ENCODE peak calls at places on chromosomes 7 and 10, in four cellular contexts. One of them, this sample, is unnamed.

GRCh38 chr10:75418287-75418686 is 13.1 kb upstream of the LRMDA start:
- DNase-seq in germinal center: no peak
- DNase-seq in stimulated activated naive B cell treated with anti-CD40 and anti-IgM and Interleukin-4, amounts not matched to agents 10 μg/mL and 1 μg/mL and 100 μg/mL, for 72 hours: no peak
- DNase-seq in AML-193: no peak
- DNase-seq in this sample: no peak

GRCh38 chr10:110425684-110426293 is 71.9 kb upstream of the DUSP5 start:
- DNase-seq in germinal center: no peak
- DNase-seq in stimulated activated naive B cell treated with anti-CD40 and anti-IgM and Interleukin-4, amounts not matched to agents 10 μg/mL and 1 μg/mL and 100 μg/mL, for 72 hours: peak
- DNase-seq in AML-193: no peak
- DNase-seq in this sample: peak

GRCh38 chr7:123198668-123199652 is 809 bp downstream of the SLC13A1 start:
- DNase-seq in germinal center: no peak
- DNase-seq in stimulated activated naive B cell treated with anti-CD40 and anti-IgM and Interleukin-4, amounts not matched to agents 10 μg/mL and 1 μg/mL and 100 μg/mL, for 72 hours: no peak
- DNase-seq in AML-193: no peak
- DNase-seq in this sample: no peak

GRCh38 chr10:103458720-103459119 is at the start of gene CALHM1:
- DNase-seq in germinal center: peak
- DNase-seq in stimulated activated naive B cell treated with anti-CD40 and anti-IgM and Interleukin-4, amounts not matched to agents 10 μg/mL and 1 μg/mL and 100 μg/mL, for 72 hours: no peak
- DNase-seq in AML-193: no peak
- DNase-seq in this sample: peak

GRCh38 chr7:82562716-82563404 is 119.3 kb upstream of the CACNA2D1 start:
- DNase-seq in germinal center: no peak
- DNase-seq in stimulated activated naive B cell treated with anti-CD40 and anti-IgM and Interleukin-4, amounts not matched to agents 10 μg/mL and 1 μg/mL and 100 μg/mL, for 72 hours: no peak
- DNase-seq in AML-193: no peak
- DNase-seq in this sample: no peak

GRCh38 chr7:129951076-129952011 is 1.4 kb downstream of the UBE2H start:
- DNase-seq in germinal center: peak
- DNase-seq in stimulated activated naive B cell treated with anti-CD40 and anti-IgM and Interleukin-4, amounts not matched to agents 10 μg/mL and 1 μg/mL and 100 μg/mL, for 72 hours: no peak
- DNase-seq in AML-193: no peak
- DNase-seq in this sample: no peak

GRCh38 chr10:47095848-47096612 is 184.8 kb downstream of the PTPN20 start:
- DNase-seq in germinal center: no peak
- DNase-seq in stimulated activated naive B cell treated with anti-CD40 and anti-IgM and Interleukin-4, amounts not matched to agents 10 μg/mL and 1 μg/mL and 100 μg/mL, for 72 hours: no peak
- DNase-seq in AML-193: no peak
- DNase-seq in this sample: no peak

GRCh38 chr7:42624471-42624870 is 287.4 kb downstream of the C7orf25 start:
- DNase-seq in germinal center: no peak
- DNase-seq in stimulated activated naive B cell treated with anti-CD40 and anti-IgM and Interleukin-4, amounts not matched to agents 10 μg/mL and 1 μg/mL and 100 μg/mL, for 72 hours: no peak
- DNase-seq in AML-193: no peak
- DNase-seq in this sample: no peak

GRCh38 chr7:94183289-94183749 is 179.2 kb upstream of the BET1 start:
- DNase-seq in germinal center: no peak
- DNase-seq in stimulated activated naive B cell treated with anti-CD40 and anti-IgM and Interleukin-4, amounts not matched to agents 10 μg/mL and 1 μg/mL and 100 μg/mL, for 72 hours: no peak
- DNase-seq in AML-193: no peak
- DNase-seq in this sample: no peak

GRCh38 chr10:72173267-72173634 is 42.6 kb upstream of the ANAPC16 start:
- DNase-seq in germinal center: no peak
- DNase-seq in stimulated activated naive B cell treated with anti-CD40 and anti-IgM and Interleukin-4, amounts not matched to agents 10 μg/mL and 1 μg/mL and 100 μg/mL, for 72 hours: no peak
- DNase-seq in AML-193: no peak
- DNase-seq in this sample: no peak

GRCh38 chr10:99698504-99699080 is 33.3 kb downstream of the COX15 start:
- DNase-seq in germinal center: no peak
- DNase-seq in stimulated activated naive B cell treated with anti-CD40 and anti-IgM and Interleukin-4, amounts not matched to agents 10 μg/mL and 1 μg/mL and 100 μg/mL, for 72 hours: no peak
- DNase-seq in AML-193: no peak
- DNase-seq in this sample: no peak

GRCh38 chr7:471866-472639 is 47.6 kb downstream of the PDGFA start:
- DNase-seq in germinal center: no peak
- DNase-seq in stimulated activated naive B cell treated with anti-CD40 and anti-IgM and Interleukin-4, amounts not matched to agents 10 μg/mL and 1 μg/mL and 100 μg/mL, for 72 hours: no peak
- DNase-seq in AML-193: no peak
- DNase-seq in this sample: no peak

GRCh38 chr7:1725199-1725701 is 55.2 kb downstream of the ELFN1 start:
- DNase-seq in germinal center: no peak
- DNase-seq in stimulated activated naive B cell treated with anti-CD40 and anti-IgM and Interleukin-4, amounts not matched to agents 10 μg/mL and 1 μg/mL and 100 μg/mL, for 72 hours: no peak
- DNase-seq in AML-193: no peak
- DNase-seq in this sample: no peak

GRCh38 chr7:85156661-85157213 is 30.1 kb downstream of the SEMA3D start:
- DNase-seq in germinal center: no peak
- DNase-seq in stimulated activated naive B cell treated with anti-CD40 and anti-IgM and Interleukin-4, amounts not matched to agents 10 μg/mL and 1 μg/mL and 100 μg/mL, for 72 hours: no peak
- DNase-seq in AML-193: no peak
- DNase-seq in this sample: no peak

GRCh38 chr10:6035101-6035834 is 26.9 kb downstream of the IL2RA start:
- DNase-seq in germinal center: no peak
- DNase-seq in stimulated activated naive B cell treated with anti-CD40 and anti-IgM and Interleukin-4, amounts not matched to agents 10 μg/mL and 1 μg/mL and 100 μg/mL, for 72 hours: no peak
- DNase-seq in AML-193: no peak
- DNase-seq in this sample: no peak

GRCh38 chr10:71868192-71868697 is 17.2 kb upstream of the PSAP start:
- DNase-seq in germinal center: no peak
- DNase-seq in stimulated activated naive B cell treated with anti-CD40 and anti-IgM and Interleukin-4, amounts not matched to agents 10 μg/mL and 1 μg/mL and 100 μg/mL, for 72 hours: no peak
- DNase-seq in AML-193: no peak
- DNase-seq in this sample: peak

GRCh38 chr7:21767300-21767900 is 178.3 kb downstream of the CDCA7L start:
- DNase-seq in germinal center: peak
- DNase-seq in stimulated activated naive B cell treated with anti-CD40 and anti-IgM and Interleukin-4, amounts not matched to agents 10 μg/mL and 1 μg/mL and 100 μg/mL, for 72 hours: peak
- DNase-seq in AML-193: peak
- DNase-seq in this sample: peak

GRCh38 chr7:114152314-114152938 is 233.6 kb upstream of the PPP1R3A start:
- DNase-seq in germinal center: no peak
- DNase-seq in stimulated activated naive B cell treated with anti-CD40 and anti-IgM and Interleukin-4, amounts not matched to agents 10 μg/mL and 1 μg/mL and 100 μg/mL, for 72 hours: no peak
- DNase-seq in AML-193: no peak
- DNase-seq in this sample: no peak

GRCh38 chr7:54967384-54967783 is 51.4 kb upstream of the EGFR start:
- DNase-seq in germinal center: no peak
- DNase-seq in stimulated activated naive B cell treated with anti-CD40 and anti-IgM and Interleukin-4, amounts not matched to agents 10 μg/mL and 1 μg/mL and 100 μg/mL, for 72 hours: no peak
- DNase-seq in AML-193: no peak
- DNase-seq in this sample: no peak

GRCh38 chr10:6456067-6456466 is 124.0 kb downstream of the PRKCQ start:
- DNase-seq in germinal center: no peak
- DNase-seq in stimulated activated naive B cell treated with anti-CD40 and anti-IgM and Interleukin-4, amounts not matched to agents 10 μg/mL and 1 μg/mL and 100 μg/mL, for 72 hours: no peak
- DNase-seq in AML-193: no peak
- DNase-seq in this sample: no peak

GRCh38 chr7:69699949-69700715 is 101.9 kb downstream of the AUTS2 start:
- DNase-seq in germinal center: no peak
- DNase-seq in stimulated activated naive B cell treated with anti-CD40 and anti-IgM and Interleukin-4, amounts not matched to agents 10 μg/mL and 1 μg/mL and 100 μg/mL, for 72 hours: no peak
- DNase-seq in AML-193: no peak
- DNase-seq in this sample: no peak

GRCh38 chr7:80537091-80537490 is 25.2 kb upstream of the GNAT3 start:
- DNase-seq in germinal center: no peak
- DNase-seq in stimulated activated naive B cell treated with anti-CD40 and anti-IgM and Interleukin-4, amounts not matched to agents 10 μg/mL and 1 μg/mL and 100 μg/mL, for 72 hours: no peak
- DNase-seq in AML-193: no peak
- DNase-seq in this sample: no peak

GRCh38 chr10:70440296-70441160 is 953 bp downstream of the NODAL start:
- DNase-seq in germinal center: no peak
- DNase-seq in stimulated activated naive B cell treated with anti-CD40 and anti-IgM and Interleukin-4, amounts not matched to agents 10 μg/mL and 1 μg/mL and 100 μg/mL, for 72 hours: no peak
- DNase-seq in AML-193: no peak
- DNase-seq in this sample: no peak

GRCh38 chr10:81928119-81928518 is 53.1 kb downstream of the NRG3 start:
- DNase-seq in germinal center: no peak
- DNase-seq in stimulated activated naive B cell treated with anti-CD40 and anti-IgM and Interleukin-4, amounts not matched to agents 10 μg/mL and 1 μg/mL and 100 μg/mL, for 72 hours: no peak
- DNase-seq in AML-193: no peak
- DNase-seq in this sample: no peak

GRCh38 chr10:28254290-28254985 is 48.4 kb downstream of the MPP7 start:
- DNase-seq in germinal center: no peak
- DNase-seq in stimulated activated naive B cell treated with anti-CD40 and anti-IgM and Interleukin-4, amounts not matched to agents 10 μg/mL and 1 μg/mL and 100 μg/mL, for 72 hours: no peak
- DNase-seq in AML-193: no peak
- DNase-seq in this sample: no peak

GRCh38 chr7:130481898-130482297 is 10.0 kb upstream of the MEST start:
- DNase-seq in germinal center: no peak
- DNase-seq in stimulated activated naive B cell treated with anti-CD40 and anti-IgM and Interleukin-4, amounts not matched to agents 10 μg/mL and 1 μg/mL and 100 μg/mL, for 72 hours: no peak
- DNase-seq in AML-193: no peak
- DNase-seq in this sample: no peak

GRCh38 chr7:157719705-157720655 is 383.2 kb downstream of the DNAJB6 start:
- DNase-seq in germinal center: no peak
- DNase-seq in stimulated activated naive B cell treated with anti-CD40 and anti-IgM and Interleukin-4, amounts not matched to agents 10 μg/mL and 1 μg/mL and 100 μg/mL, for 72 hours: no peak
- DNase-seq in AML-193: no peak
- DNase-seq in this sample: no peak

GRCh38 chr7:37395618-37396259 is 52.9 kb downstream of the ELMO1 start:
- DNase-seq in germinal center: no peak
- DNase-seq in stimulated activated naive B cell treated with anti-CD40 and anti-IgM and Interleukin-4, amounts not matched to agents 10 μg/mL and 1 μg/mL and 100 μg/mL, for 72 hours: no peak
- DNase-seq in AML-193: no peak
- DNase-seq in this sample: no peak

GRCh38 chr10:35986756-35987467 is 344.8 kb upstream of the FZD8 start:
- DNase-seq in germinal center: no peak
- DNase-seq in stimulated activated naive B cell treated with anti-CD40 and anti-IgM and Interleukin-4, amounts not matched to agents 10 μg/mL and 1 μg/mL and 100 μg/mL, for 72 hours: no peak
- DNase-seq in AML-193: no peak
- DNase-seq in this sample: no peak

GRCh38 chr10:132397036-132397541 is at the start of gene PWWP2B:
- DNase-seq in germinal center: no peak
- DNase-seq in stimulated activated naive B cell treated with anti-CD40 and anti-IgM and Interleukin-4, amounts not matched to agents 10 μg/mL and 1 μg/mL and 100 μg/mL, for 72 hours: no peak
- DNase-seq in AML-193: no peak
- DNase-seq in this sample: no peak

GRCh38 chr10:66746711-66747110 is 179.1 kb upstream of the LRRTM3 start:
- DNase-seq in germinal center: no peak
- DNase-seq in stimulated activated naive B cell treated with anti-CD40 and anti-IgM and Interleukin-4, amounts not matched to agents 10 μg/mL and 1 μg/mL and 100 μg/mL, for 72 hours: no peak
- DNase-seq in AML-193: no peak
- DNase-seq in this sample: no peak

GRCh38 chr7:44114586-44115310 is 8.6 kb downstream of the POLD2 start:
- DNase-seq in germinal center: no peak
- DNase-seq in stimulated activated naive B cell treated with anti-CD40 and anti-IgM and Interleukin-4, amounts not matched to agents 10 μg/mL and 1 μg/mL and 100 μg/mL, for 72 hours: no peak
- DNase-seq in AML-193: no peak
- DNase-seq in this sample: no peak

GRCh38 chr7:108204281-108204796 is 74.2 kb upstream of the LAMB4 start:
- DNase-seq in germinal center: no peak
- DNase-seq in stimulated activated naive B cell treated with anti-CD40 and anti-IgM and Interleukin-4, amounts not matched to agents 10 μg/mL and 1 μg/mL and 100 μg/mL, for 72 hours: no peak
- DNase-seq in AML-193: no peak
- DNase-seq in this sample: no peak

GRCh38 chr7:97015279-97015678 is 9.4 kb downstream of the DLX5 start:
- DNase-seq in germinal center: no peak
- DNase-seq in stimulated activated naive B cell treated with anti-CD40 and anti-IgM and Interleukin-4, amounts not matched to agents 10 μg/mL and 1 μg/mL and 100 μg/mL, for 72 hours: no peak
- DNase-seq in AML-193: no peak
- DNase-seq in this sample: no peak

This sample was measured in HL-60.